ENCODE peak calls at places on chromosomes 1 and 21, in five cellular contexts. V is pancreas; K is stomach; S is CD8-positive, alpha-beta T cell; C is fibroblast of mammary gland. R is an unnamed sample.

GRCh38 chr1:208183977-208184901 is 59.9 kb downstream of the PLXNA2 start:
- DNase-seq in V (no peak), K (peak; percentile 36), S (no peak), C (peak; percentile 88), R (peak; percentile 77)

GRCh38 chr1:9294910-9295636 is 2.4 kb downstream of the SPSB1 start:
- DNase-seq in V (no peak), K (no peak), S (no peak), C (peak; percentile 79), R (peak; percentile 56)

GRCh38 chr1:84083321-84083720 is 60.8 kb upstream of the PRKACB start:
- DNase-seq in V (no peak), K (no peak), S (no peak), C (peak; percentile 23), R (no peak)

GRCh38 chr1:37242501-37242900 is 208.2 kb upstream of the GRIK3 start:
- DNase-seq in V (no peak), K (no peak), S (no peak), C (no peak), R (no peak)

GRCh38 chr21:26843912-26844257 is 1.3 kb downstream of the ADAMTS1 start:
- DNase-seq in V (no peak), K (no peak), S (no peak), C (peak; percentile 67), R (no peak)

GRCh38 chr1:58818075-58818474 is 34.2 kb upstream of the JUN start:
- DNase-seq in V (no peak), K (no peak), S (no peak), C (peak; percentile 90), R (no peak)

GRCh38 chr1:211761400-211761799 is 69.2 kb downstream of the LPGAT1 start:
- DNase-seq in V (no peak), K (no peak), S (no peak), C (no peak), R (no peak)

GRCh38 chr1:9438431-9439073 is 100.7 kb upstream of the SLC25A33 start:
- DNase-seq in V (peak; percentile 78), K (peak; percentile 44), S (no peak), C (peak; percentile 93), R (peak; percentile 30)

GRCh38 chr1:240285541-240285940 is 193.9 kb downstream of the FMN2 start:
- DNase-seq in V (no peak), K (no peak), S (no peak), C (peak; percentile 97), R (no peak)

GRCh38 chr21:33974513-33975468 is 59.2 kb upstream of the ATP5PO start:
- DNase-seq in V (no peak), K (no peak), S (no peak), C (no peak), R (no peak)

GRCh38 chr1:2555634-2556276 is 416 bp upstream of the TNFRSF14 start:
- DNase-seq in V (peak; percentile 66), K (peak; percentile 82), S (peak; percentile 77), C (peak; percentile 45), R (peak; percentile 49)

GRCh38 chr21:44865561-44866280 is 7.8 kb downstream of the PTTG1IP start:
- DNase-seq in V (no peak), K (peak; percentile 65), S (no peak), C (peak; percentile 43), R (no peak)

GRCh38 chr1:94002046-94002787 is 93.0 kb upstream of the GCLM start:
- DNase-seq in V (no peak), K (no peak), S (no peak), C (no peak), R (no peak)

GRCh38 chr1:111727056-111727455 is 12.1 kb downstream of the INKA2 start:
- DNase-seq in V (no peak), K (no peak), S (no peak), C (no peak), R (no peak)

GRCh38 chr21:28776251-28776650 is 216.4 kb downstream of the LTN1 start:
- DNase-seq in V (no peak), K (no peak), S (no peak), C (peak; percentile 96), R (no peak)

GRCh38 chr21:29145354-29145782 is 14.9 kb downstream of the MAP3K7CL start:
- DNase-seq in V (no peak), K (no peak), S (no peak), C (peak; percentile 96), R (no peak)

GRCh38 chr1:205543351-205544305 is 39.2 kb downstream of the CDK18 start:
- DNase-seq in V (no peak), K (peak; percentile 82), S (no peak), C (peak; percentile 87), R (peak; percentile 85)

GRCh38 chr21:31205412-31205811 is 138.6 kb downstream of the TIAM1 start:
- DNase-seq in V (no peak), K (no peak), S (no peak), C (no peak), R (no peak)

DNA sequence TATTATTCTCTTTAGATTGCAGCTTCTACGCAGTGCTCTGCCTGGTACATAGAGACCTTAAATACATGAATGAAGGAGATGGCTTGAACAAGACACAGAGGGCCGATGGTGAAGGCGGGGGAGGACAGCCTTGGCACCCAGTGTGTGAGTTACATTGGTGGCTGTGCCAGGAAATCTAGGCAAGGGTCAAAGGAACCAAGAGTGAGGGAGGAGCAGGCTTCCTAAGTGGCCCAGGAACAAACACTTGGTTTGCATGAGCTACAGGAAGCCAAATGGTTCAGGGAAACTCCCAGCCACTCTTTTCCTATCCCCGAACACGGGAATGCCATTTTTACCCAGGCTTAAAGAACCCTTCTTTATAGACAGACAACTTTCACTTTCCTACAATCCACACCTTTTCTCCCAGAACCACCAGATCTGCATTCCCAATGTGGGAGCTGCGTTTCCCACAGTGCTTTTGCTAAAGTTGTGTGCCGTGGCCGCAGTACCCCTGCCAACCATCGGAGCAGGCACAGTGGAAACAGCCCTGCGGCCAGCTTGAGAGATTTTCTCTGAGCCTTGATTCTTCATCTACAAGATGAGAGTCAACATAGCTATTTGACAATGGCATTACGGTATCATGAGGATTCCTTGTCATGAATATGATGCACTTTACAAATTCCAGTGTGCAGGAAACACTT is 3.5 kb upstream of the CLEC20A start:
- DNase-seq in V (no peak), K (no peak), S (no peak), C (no peak), R (no peak)
- TF ChIP-seq CTCF in V (no peak), K (no peak), S (no peak), C (peak; percentile 16), R (no peak)

GRCh38 chr1:68051475-68051874 is 1.0 kb upstream of the DIRAS3 start:
- DNase-seq in V (peak; percentile 69), K (no peak), S (no peak), C (peak; percentile 70), R (peak; percentile 37)
- TF ChIP-seq CTCF in V (no peak), K (peak; percentile 19), S (no peak), C (peak; percentile 55), R (no peak)

DNA sequence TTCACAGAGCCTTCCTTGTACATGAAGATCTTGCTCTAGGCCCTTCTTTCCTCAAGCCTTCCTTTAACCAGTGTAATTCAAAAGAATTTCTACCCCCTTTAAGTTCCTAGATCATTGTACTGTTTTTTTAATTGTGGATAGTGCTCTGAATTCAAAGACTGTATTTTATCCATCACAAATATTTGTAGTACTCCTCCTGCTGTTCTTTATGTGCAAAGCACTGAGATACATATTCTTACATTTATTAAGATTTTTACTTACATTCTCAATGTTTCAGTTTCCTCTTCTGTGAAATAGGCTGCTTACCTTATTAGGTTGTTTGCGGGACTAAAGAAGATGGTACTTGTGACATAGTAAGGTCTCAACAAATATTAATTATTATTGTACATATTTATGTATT is 168.8 kb upstream of the PDE4B start:
- DNase-seq in V (no peak), K (no peak), S (no peak), C (no peak), R (no peak)
- TF ChIP-seq CTCF in V (no peak), K (no peak), S (no peak), C (no peak), R (no peak)

DNA sequence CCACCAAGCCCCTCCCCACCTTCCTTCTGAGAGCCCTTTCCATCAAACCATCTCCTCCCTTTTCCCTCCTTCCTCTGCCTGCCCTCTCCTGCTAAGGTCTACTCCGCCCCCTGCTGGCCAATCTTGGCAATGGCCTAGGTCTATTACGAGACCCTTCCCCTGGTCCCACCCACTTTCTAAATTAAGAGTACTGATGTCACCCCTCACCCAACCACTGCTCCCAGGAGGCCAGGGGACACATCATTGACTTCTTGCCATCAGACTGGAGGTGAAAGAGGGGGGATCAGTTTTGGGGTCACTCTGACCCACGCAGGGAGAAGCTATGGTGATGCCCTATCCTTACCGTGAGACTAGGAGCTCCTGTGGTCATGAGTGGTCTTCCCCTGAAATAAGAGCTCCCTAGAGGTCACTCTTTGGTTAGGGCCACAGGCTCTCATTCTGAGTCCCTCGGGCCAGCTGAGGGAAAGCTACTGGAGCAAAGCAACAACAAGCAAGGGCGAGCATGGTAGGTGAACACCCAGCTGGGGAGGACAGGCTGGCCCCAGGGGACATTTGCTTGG is 34.6 kb upstream of the S100A7 start:
- DNase-seq in V (peak; percentile 82), K (peak; percentile 76), S (peak; percentile 72), C (peak; percentile 59), R (peak; percentile 67)
- TF ChIP-seq CTCF in V (peak; percentile 60), K (peak; percentile 94), S (peak; percentile 91), C (peak; percentile 96), R (peak; percentile 71)

GRCh38 chr1:25695066-25695990 is 78.7 kb downstream of the MAN1C1 start:
- DNase-seq in V (no peak), K (peak; percentile 35), S (no peak), C (peak; percentile 99), R (peak; percentile 89)
- TF ChIP-seq CTCF in V (no peak), K (no peak), S (no peak), C (peak; percentile 45), R (no peak)

GRCh38 chr21:15062566-15062965 is 2.2 kb downstream of the NRIP1 start:
- DNase-seq in V (no peak), K (no peak), S (no peak), C (peak; percentile 62), R (no peak)
- TF ChIP-seq CTCF in V (no peak), K (peak; percentile 10), S (no peak), C (peak; percentile 21), R (no peak)

GRCh38 chr1:91792393-91793032 is 93.4 kb downstream of the TGFBR3 start:
- DNase-seq in V (no peak), K (no peak), S (no peak), C (no peak), R (no peak)
- TF ChIP-seq CTCF in V (no peak), K (no peak), S (no peak), C (no peak), R (no peak)

GRCh38 chr1:64654519-64655341 is 90.1 kb upstream of the RAVER2 start:
- DNase-seq in V (no peak), K (no peak), S (no peak), C (peak; percentile 51), R (peak; percentile 8)
- TF ChIP-seq CTCF in V (no peak), K (no peak), S (no peak), C (peak; percentile 18), R (peak; percentile 23)

R was measured in thyroid gland.